ENCODE peak calls at places on chromosomes 3 and 15, in seven cellular contexts. D is RWPE1; J is psoas muscle; C is effector memory CD4-positive, alpha-beta T cell; I is gastrocnemius medialis; V is thyroid gland; G is Panc1. R is an unnamed sample.

GRCh38 chr3:64166584-64167155 is 58.6 kb downstream of the PRICKLE2 start:
- DNase-seq in J (no peak), D (no peak), C (no peak), V (no peak), G (no peak), I (no peak), R (peak; percentile 40)

GRCh38 chr3:72196377-72196929 is 411.5 kb upstream of the PROK2 start:
- DNase-seq in G (no peak), D (no peak), V (no peak), I (no peak), J (no peak), C (no peak), R (no peak)

GRCh38 chr3:103372031-103372430 is 937.2 kb downstream of the ZPLD1 start:
- DNase-seq in C (no peak), I (no peak), D (no peak), V (no peak), G (no peak), J (no peak), R (no peak)

GRCh38 chr3:17891139-17891850 is 148.9 kb upstream of the TBC1D5 start:
- DNase-seq in J (no peak), I (no peak), C (no peak), G (no peak), D (peak; percentile 3), V (no peak), R (no peak)

GRCh38 chr3:134611516-134611915 is 39.3 kb downstream of the KY start:
- DNase-seq in J (no peak), C (no peak), G (no peak), V (no peak), D (no peak), I (no peak), R (no peak)

GRCh38 chr3:98906230-98906629 is 4.7 kb upstream of the DCBLD2 start:
- DNase-seq in D (peak; percentile 61), G (no peak), C (no peak), V (no peak), J (no peak), I (no peak), R (no peak)

GRCh38 chr15:62035256-62035908 is 24.9 kb downstream of the VPS13C start:
- DNase-seq in D (peak; percentile 44), G (no peak), V (no peak), C (no peak), I (no peak), J (no peak), R (no peak)

GRCh38 chr3:42263354-42264346 is 2.3 kb downstream of the CCK start:
- DNase-seq in D (no peak), C (no peak), G (no peak), I (no peak), J (no peak), V (peak; percentile 2), R (no peak)

GRCh38 chr3:141828487-141829284 is 47.8 kb upstream of the ATP1B3 start:
- DNase-seq in I (peak; percentile 19), V (peak; percentile 70), J (no peak), G (no peak), C (no peak), D (peak; percentile 88), R (no peak)

GRCh38 chr15:76840830-76841460 is 64.2 kb downstream of the SCAPER start:
- DNase-seq in I (no peak), V (no peak), C (no peak), J (no peak), G (peak; percentile 28), D (peak; percentile 26), R (no peak)

GRCh38 chr3:12832350-12833225 is 8.8 kb downstream of the RPL32 start:
- DNase-seq in G (no peak), D (no peak), C (no peak), I (no peak), V (no peak), J (no peak), R (no peak)

GRCh38 chr15:100726070-100726420 is 123.7 kb downstream of the ASB7 start:
- DNase-seq in I (no peak), V (no peak), D (no peak), J (no peak), C (no peak), G (no peak), R (no peak)

GRCh38 chr15:100722551-100723322 is 120.3 kb downstream of the ASB7 start:
- DNase-seq in G (no peak), C (no peak), I (no peak), J (no peak), V (no peak), D (no peak), R (no peak)

GRCh38 chr15:100721758-100722550 is 119.6 kb downstream of the ASB7 start:
- DNase-seq in C (no peak), D (peak; percentile 89), V (peak; percentile 91), G (peak; percentile 93), I (peak; percentile 63), J (peak; percentile 83), R (no peak)

GRCh38 chr15:100725121-100726069 is 123.0 kb downstream of the ASB7 start:
- DNase-seq in D (no peak), V (no peak), C (no peak), J (no peak), I (no peak), G (no peak), R (no peak)

DNA sequence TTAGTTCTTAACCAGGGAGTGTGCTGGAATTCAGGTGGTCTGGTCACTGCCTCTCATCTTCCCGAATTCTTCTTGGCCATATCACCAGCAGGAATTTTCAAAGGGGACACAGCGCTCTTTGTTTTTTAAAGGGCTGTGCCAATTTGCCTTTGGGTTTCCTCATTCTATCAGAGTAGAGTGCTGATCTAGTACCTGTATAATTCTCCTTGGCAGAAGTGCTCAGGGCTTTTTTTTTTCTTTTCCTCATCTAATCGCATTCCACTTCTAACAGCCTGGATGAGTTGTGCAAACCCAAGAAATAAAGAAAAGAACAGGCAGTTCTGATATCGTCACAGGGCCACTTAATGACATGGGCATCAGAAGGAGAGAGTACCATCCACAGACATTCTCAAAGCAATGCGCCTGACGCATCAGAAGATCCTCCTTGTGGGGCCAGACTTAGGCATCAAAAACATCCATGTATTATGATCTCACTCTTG is 121.0 kb downstream of the ASB7 start:
- DNase-seq in G (no peak), J (no peak), C (no peak), D (no peak), V (peak; percentile 40), I (no peak), R (no peak)
- H3K27ac ChIP-seq in G (peak overlapping the region; percentile 98), J (peak overlapping the region; percentile 53), C (no peak overlapping the region), D (peak overlapping the region; percentile 65), V (peak overlapping the region; percentile 95), I (no peak overlapping the region), R (no peak overlapping the region)

GRCh38 chr3:172150896-172151295 is 111.5 kb downstream of the FNDC3B start:
- DNase-seq in J (no peak), G (no peak), D (no peak), C (no peak), I (no peak), V (no peak), R (no peak)

GRCh38 chr3:172152869-172153268 is 113.5 kb downstream of the FNDC3B start:
- DNase-seq in V (no peak), J (no peak), G (no peak), C (no peak), D (no peak), I (no peak), R (no peak)

GRCh38 chr3:172153335-172153861 is 114.0 kb downstream of the FNDC3B start:
- DNase-seq in D (peak; percentile 73), J (peak; percentile 94), G (peak; percentile 84), V (peak; percentile 92), I (peak; percentile 95), C (no peak), R (peak; percentile 96)

GRCh38 chr3:172151610-172152293 is 112.4 kb downstream of the FNDC3B start:
- DNase-seq in I (no peak), V (no peak), C (no peak), G (no peak), D (no peak), J (no peak), R (no peak)

GRCh38 chr3:172152294-172152649 is 112.9 kb downstream of the FNDC3B start:
- DNase-seq in D (no peak), V (no peak), I (no peak), G (no peak), J (no peak), C (no peak), R (no peak)
- H3K27ac ChIP-seq in D (peak overlapping the region; percentile 94), V (peak overlapping the region; percentile 68), I (peak overlapping the region; percentile 86), G (peak overlapping the region; percentile 92), J (peak overlapping the region; percentile 91), C (no peak overlapping the region), R (no peak overlapping the region)

GRCh38 chr3:55595420-55595819 is 108.3 kb upstream of the WNT5A start:
- DNase-seq in G (no peak), C (no peak), V (no peak), D (no peak), I (no peak), J (no peak), R (no peak)

GRCh38 chr3:55592572-55592971 is 105.5 kb upstream of the WNT5A start:
- DNase-seq in I (no peak), J (no peak), D (no peak), G (no peak), V (no peak), C (no peak), R (no peak)

GRCh38 chr3:55601366-55602080 is 114.4 kb upstream of the WNT5A start:
- DNase-seq in G (no peak), V (no peak), I (no peak), D (no peak), J (no peak), C (no peak), R (no peak)

GRCh38 chr3:55596212-55596611 is 109.1 kb upstream of the WNT5A start:
- DNase-seq in V (no peak), C (no peak), I (no peak), D (no peak), J (no peak), G (no peak), R (no peak)

DNA sequence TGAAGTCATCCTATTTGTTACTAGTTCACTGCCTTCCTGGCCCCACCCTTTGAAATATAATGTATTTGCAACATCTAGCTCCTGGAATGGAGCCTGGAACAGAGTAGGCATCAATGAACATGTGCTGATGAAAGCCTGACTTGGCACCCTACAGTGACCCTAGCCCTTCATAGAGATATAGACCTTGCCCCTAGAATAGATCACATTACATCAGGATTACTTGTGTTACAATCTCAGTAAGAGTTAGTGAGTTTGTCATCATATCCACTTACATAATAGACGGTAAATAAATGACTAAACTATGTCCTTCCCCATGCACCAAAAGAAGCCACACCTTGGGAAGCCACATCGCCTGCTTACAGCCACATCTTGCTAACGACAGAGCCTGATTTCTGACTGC is 110.5 kb upstream of the WNT5A start:
- DNase-seq in V (no peak), D (no peak), I (no peak), C (no peak), J (no peak), G (no peak), R (no peak)
- H3K27ac ChIP-seq in V (no peak overlapping the region), D (no peak overlapping the region), I (no peak overlapping the region), C (no peak overlapping the region), J (no peak overlapping the region), G (no peak overlapping the region), R (no peak overlapping the region)

DNA sequence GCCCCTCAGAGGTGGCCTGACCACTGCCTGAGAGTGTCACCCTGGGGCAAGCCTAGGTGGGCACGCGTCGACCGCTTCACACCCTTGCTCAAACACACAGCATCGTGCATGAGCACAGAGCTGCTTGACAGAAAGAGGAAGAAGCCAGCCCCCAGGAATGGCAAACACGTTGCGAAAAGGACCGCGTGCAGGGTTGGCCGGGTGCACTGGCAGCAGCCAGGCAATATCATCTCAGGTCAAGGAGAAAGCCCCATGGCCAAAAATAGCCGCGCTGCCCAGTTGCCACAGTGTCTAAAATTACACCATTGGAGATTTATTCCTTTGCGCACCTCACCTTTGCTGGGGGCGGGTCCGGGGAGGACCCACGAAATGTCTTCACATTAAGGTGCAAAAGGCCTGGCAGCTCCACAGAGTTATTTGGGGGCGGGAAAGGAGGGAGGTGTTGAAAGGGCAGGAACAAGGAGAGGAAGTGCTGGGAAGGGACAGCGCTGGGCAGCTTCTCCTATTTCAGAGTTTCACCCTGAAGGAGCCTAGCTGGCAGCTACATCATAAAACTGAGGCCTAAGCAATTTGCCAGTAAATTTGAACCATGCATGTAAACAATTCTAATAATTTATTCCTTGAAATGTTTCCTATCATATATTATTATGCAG is 44.7 kb upstream of the NR2F2 start:
- DNase-seq in D (no peak), G (no peak), J (peak; percentile 84), V (no peak), C (no peak), I (peak; percentile 73), R (peak; percentile 38)
- H3K27ac ChIP-seq in D (no peak overlapping the region), G (no peak overlapping the region), J (peak overlapping the region; percentile 71), V (no peak overlapping the region), C (no peak overlapping the region), I (peak overlapping the region; percentile 82), R (no peak overlapping the region)

R was measured in testis.